ENCODE peak calls at places on chromosomes 3 and 15, in seven cellular contexts. One of them, this sample, is unnamed.

GRCh38 chr3:127614928-127615592 is 13.9 kb upstream of the PODXL2 start:
- DNase-seq in activated CD4-positive, alpha-beta T cell treated with anti-CD3 and anti-CD28 coated beads for 4 hours: no peak
- DNase-seq in T follicular helper cell: no peak
- DNase-seq in kidney glomerular epithelial cell: no peak
- DNase-seq in T-helper 22 cell: no peak
- DNase-seq in stimulated activated CD8-positive, alpha-beta memory T cell treated with anti-CD3 and anti-CD28 coated beads, Interleukin-15, amount 100 ng/mL, for 1 hour: no peak
- DNase-seq in NCI-H345: no peak
- DNase-seq in this sample: no peak

GRCh38 chr3:93988764-93989163 is 8.8 kb downstream of the ARL13B start:
- DNase-seq in activated CD4-positive, alpha-beta T cell treated with anti-CD3 and anti-CD28 coated beads for 4 hours: no peak
- DNase-seq in T follicular helper cell: no peak
- DNase-seq in kidney glomerular epithelial cell: no peak
- DNase-seq in T-helper 22 cell: no peak
- DNase-seq in stimulated activated CD8-positive, alpha-beta memory T cell treated with anti-CD3 and anti-CD28 coated beads, Interleukin-15, amount 100 ng/mL, for 1 hour: no peak
- DNase-seq in NCI-H345: no peak
- DNase-seq in this sample: no peak

GRCh38 chr15:78419331-78419730 is 18.7 kb upstream of the IREB2 start:
- DNase-seq in activated CD4-positive, alpha-beta T cell treated with anti-CD3 and anti-CD28 coated beads for 4 hours: no peak
- DNase-seq in T follicular helper cell: no peak
- DNase-seq in kidney glomerular epithelial cell: no peak
- DNase-seq in T-helper 22 cell: no peak
- DNase-seq in stimulated activated CD8-positive, alpha-beta memory T cell treated with anti-CD3 and anti-CD28 coated beads, Interleukin-15, amount 100 ng/mL, for 1 hour: no peak
- DNase-seq in NCI-H345: no peak
- DNase-seq in this sample: no peak

GRCh38 chr3:147361671-147362420 is 44.5 kb downstream of the ZIC4 start:
- DNase-seq in activated CD4-positive, alpha-beta T cell treated with anti-CD3 and anti-CD28 coated beads for 4 hours: peak; percentile 3
- DNase-seq in T follicular helper cell: no peak
- DNase-seq in kidney glomerular epithelial cell: no peak
- DNase-seq in T-helper 22 cell: no peak
- DNase-seq in stimulated activated CD8-positive, alpha-beta memory T cell treated with anti-CD3 and anti-CD28 coated beads, Interleukin-15, amount 100 ng/mL, for 1 hour: no peak
- DNase-seq in NCI-H345: no peak
- DNase-seq in this sample: peak; percentile 52

GRCh38 chr3:8095724-8096123 is 405.9 kb upstream of the LMCD1 start:
- DNase-seq in activated CD4-positive, alpha-beta T cell treated with anti-CD3 and anti-CD28 coated beads for 4 hours: no peak
- DNase-seq in T follicular helper cell: no peak
- DNase-seq in kidney glomerular epithelial cell: no peak
- DNase-seq in T-helper 22 cell: no peak
- DNase-seq in stimulated activated CD8-positive, alpha-beta memory T cell treated with anti-CD3 and anti-CD28 coated beads, Interleukin-15, amount 100 ng/mL, for 1 hour: no peak
- DNase-seq in NCI-H345: no peak
- DNase-seq in this sample: no peak

GRCh38 chr15:52021128-52021671 is 2.2 kb downstream of the MAPK6 start:
- DNase-seq in activated CD4-positive, alpha-beta T cell treated with anti-CD3 and anti-CD28 coated beads for 4 hours: peak; percentile 72
- DNase-seq in T follicular helper cell: peak; percentile 47
- DNase-seq in kidney glomerular epithelial cell: peak; percentile 57
- DNase-seq in T-helper 22 cell: peak; percentile 62
- DNase-seq in stimulated activated CD8-positive, alpha-beta memory T cell treated with anti-CD3 and anti-CD28 coated beads, Interleukin-15, amount 100 ng/mL, for 1 hour: peak; percentile 37
- DNase-seq in NCI-H345: peak; percentile 1
- DNase-seq in this sample: no peak

GRCh38 chr3:48194446-48195071 is 6.3 kb upstream of the CDC25A start:
- DNase-seq in activated CD4-positive, alpha-beta T cell treated with anti-CD3 and anti-CD28 coated beads for 4 hours: no peak
- DNase-seq in T follicular helper cell: no peak
- DNase-seq in kidney glomerular epithelial cell: peak; percentile 53
- DNase-seq in T-helper 22 cell: no peak
- DNase-seq in stimulated activated CD8-positive, alpha-beta memory T cell treated with anti-CD3 and anti-CD28 coated beads, Interleukin-15, amount 100 ng/mL, for 1 hour: no peak
- DNase-seq in NCI-H345: peak; percentile 46
- DNase-seq in this sample: peak; percentile 39

GRCh38 chr15:77069521-77070121 is 1.3 kb downstream of the TSPAN3 start:
- DNase-seq in activated CD4-positive, alpha-beta T cell treated with anti-CD3 and anti-CD28 coated beads for 4 hours: no peak
- DNase-seq in T follicular helper cell: no peak
- DNase-seq in kidney glomerular epithelial cell: peak; percentile 16
- DNase-seq in T-helper 22 cell: no peak
- DNase-seq in stimulated activated CD8-positive, alpha-beta memory T cell treated with anti-CD3 and anti-CD28 coated beads, Interleukin-15, amount 100 ng/mL, for 1 hour: no peak
- DNase-seq in NCI-H345: no peak
- DNase-seq in this sample: no peak

GRCh38 chr15:74180689-74181602 is 7.4 kb downstream of the ISLR start:
- DNase-seq in activated CD4-positive, alpha-beta T cell treated with anti-CD3 and anti-CD28 coated beads for 4 hours: no peak
- DNase-seq in T follicular helper cell: no peak
- DNase-seq in kidney glomerular epithelial cell: no peak
- DNase-seq in T-helper 22 cell: no peak
- DNase-seq in stimulated activated CD8-positive, alpha-beta memory T cell treated with anti-CD3 and anti-CD28 coated beads, Interleukin-15, amount 100 ng/mL, for 1 hour: no peak
- DNase-seq in NCI-H345: no peak
- DNase-seq in this sample: no peak

GRCh38 chr15:51186121-51186795 is 91.6 kb upstream of the TNFAIP8L3 start:
- DNase-seq in activated CD4-positive, alpha-beta T cell treated with anti-CD3 and anti-CD28 coated beads for 4 hours: no peak
- DNase-seq in T follicular helper cell: no peak
- DNase-seq in kidney glomerular epithelial cell: no peak
- DNase-seq in T-helper 22 cell: no peak
- DNase-seq in stimulated activated CD8-positive, alpha-beta memory T cell treated with anti-CD3 and anti-CD28 coated beads, Interleukin-15, amount 100 ng/mL, for 1 hour: no peak
- DNase-seq in NCI-H345: no peak
- DNase-seq in this sample: no peak

GRCh38 chr3:124885466-124886167 is 1.5 kb downstream of the ITGB5 start:
- DNase-seq in activated CD4-positive, alpha-beta T cell treated with anti-CD3 and anti-CD28 coated beads for 4 hours: no peak
- DNase-seq in T follicular helper cell: no peak
- DNase-seq in kidney glomerular epithelial cell: peak; percentile 47
- DNase-seq in T-helper 22 cell: no peak
- DNase-seq in stimulated activated CD8-positive, alpha-beta memory T cell treated with anti-CD3 and anti-CD28 coated beads, Interleukin-15, amount 100 ng/mL, for 1 hour: no peak
- DNase-seq in NCI-H345: no peak
- DNase-seq in this sample: no peak

GRCh38 chr3:183410280-183410679 is 18.1 kb downstream of the MCF2L2 start:
- DNase-seq in activated CD4-positive, alpha-beta T cell treated with anti-CD3 and anti-CD28 coated beads for 4 hours: no peak
- DNase-seq in T follicular helper cell: no peak
- DNase-seq in kidney glomerular epithelial cell: no peak
- DNase-seq in T-helper 22 cell: no peak
- DNase-seq in stimulated activated CD8-positive, alpha-beta memory T cell treated with anti-CD3 and anti-CD28 coated beads, Interleukin-15, amount 100 ng/mL, for 1 hour: no peak
- DNase-seq in NCI-H345: no peak
- DNase-seq in this sample: no peak

GRCh38 chr3:110789315-110789714 is 282.3 kb upstream of the NECTIN3 start:
- DNase-seq in activated CD4-positive, alpha-beta T cell treated with anti-CD3 and anti-CD28 coated beads for 4 hours: no peak
- DNase-seq in T follicular helper cell: no peak
- DNase-seq in kidney glomerular epithelial cell: no peak
- DNase-seq in T-helper 22 cell: no peak
- DNase-seq in stimulated activated CD8-positive, alpha-beta memory T cell treated with anti-CD3 and anti-CD28 coated beads, Interleukin-15, amount 100 ng/mL, for 1 hour: no peak
- DNase-seq in NCI-H345: no peak
- DNase-seq in this sample: no peak

GRCh38 chr3:108055931-108056330 is 34.9 kb downstream of the CD47 start:
- DNase-seq in activated CD4-positive, alpha-beta T cell treated with anti-CD3 and anti-CD28 coated beads for 4 hours: no peak
- DNase-seq in T follicular helper cell: no peak
- DNase-seq in kidney glomerular epithelial cell: no peak
- DNase-seq in T-helper 22 cell: no peak
- DNase-seq in stimulated activated CD8-positive, alpha-beta memory T cell treated with anti-CD3 and anti-CD28 coated beads, Interleukin-15, amount 100 ng/mL, for 1 hour: no peak
- DNase-seq in NCI-H345: no peak
- DNase-seq in this sample: no peak

GRCh38 chr3:190718691-190719090 is 143.8 kb downstream of the GMNC start:
- DNase-seq in activated CD4-positive, alpha-beta T cell treated with anti-CD3 and anti-CD28 coated beads for 4 hours: no peak
- DNase-seq in T follicular helper cell: no peak
- DNase-seq in kidney glomerular epithelial cell: peak; percentile 63
- DNase-seq in T-helper 22 cell: no peak
- DNase-seq in stimulated activated CD8-positive, alpha-beta memory T cell treated with anti-CD3 and anti-CD28 coated beads, Interleukin-15, amount 100 ng/mL, for 1 hour: no peak
- DNase-seq in NCI-H345: no peak
- DNase-seq in this sample: no peak

GRCh38 chr3:79767953-79768282 is at the start of gene ROBO1:
- DNase-seq in activated CD4-positive, alpha-beta T cell treated with anti-CD3 and anti-CD28 coated beads for 4 hours: no peak
- DNase-seq in T follicular helper cell: no peak
- DNase-seq in kidney glomerular epithelial cell: no peak
- DNase-seq in T-helper 22 cell: no peak
- DNase-seq in stimulated activated CD8-positive, alpha-beta memory T cell treated with anti-CD3 and anti-CD28 coated beads, Interleukin-15, amount 100 ng/mL, for 1 hour: no peak
- DNase-seq in NCI-H345: no peak
- DNase-seq in this sample: no peak

GRCh38 chr3:131973731-131974130 is 61.1 kb downstream of the CPNE4 start:
- DNase-seq in activated CD4-positive, alpha-beta T cell treated with anti-CD3 and anti-CD28 coated beads for 4 hours: no peak
- DNase-seq in T follicular helper cell: no peak
- DNase-seq in kidney glomerular epithelial cell: no peak
- DNase-seq in T-helper 22 cell: no peak
- DNase-seq in stimulated activated CD8-positive, alpha-beta memory T cell treated with anti-CD3 and anti-CD28 coated beads, Interleukin-15, amount 100 ng/mL, for 1 hour: no peak
- DNase-seq in NCI-H345: no peak
- DNase-seq in this sample: no peak

GRCh38 chr15:41575282-41575681 is 16.3 kb downstream of the TYRO3 start:
- DNase-seq in activated CD4-positive, alpha-beta T cell treated with anti-CD3 and anti-CD28 coated beads for 4 hours: no peak
- DNase-seq in T follicular helper cell: no peak
- DNase-seq in kidney glomerular epithelial cell: no peak
- DNase-seq in T-helper 22 cell: no peak
- DNase-seq in stimulated activated CD8-positive, alpha-beta memory T cell treated with anti-CD3 and anti-CD28 coated beads, Interleukin-15, amount 100 ng/mL, for 1 hour: no peak
- DNase-seq in NCI-H345: no peak
- DNase-seq in this sample: no peak

GRCh38 chr3:12117473-12117872 is 41.2 kb downstream of the TIMP4 start:
- DNase-seq in activated CD4-positive, alpha-beta T cell treated with anti-CD3 and anti-CD28 coated beads for 4 hours: no peak
- DNase-seq in T follicular helper cell: no peak
- DNase-seq in kidney glomerular epithelial cell: no peak
- DNase-seq in T-helper 22 cell: no peak
- DNase-seq in stimulated activated CD8-positive, alpha-beta memory T cell treated with anti-CD3 and anti-CD28 coated beads, Interleukin-15, amount 100 ng/mL, for 1 hour: no peak
- DNase-seq in NCI-H345: no peak
- DNase-seq in this sample: no peak

GRCh38 chr3:48563382-48563918 is at the start of gene UCN2:
- DNase-seq in activated CD4-positive, alpha-beta T cell treated with anti-CD3 and anti-CD28 coated beads for 4 hours: no peak
- DNase-seq in T follicular helper cell: no peak
- DNase-seq in kidney glomerular epithelial cell: no peak
- DNase-seq in T-helper 22 cell: no peak
- DNase-seq in stimulated activated CD8-positive, alpha-beta memory T cell treated with anti-CD3 and anti-CD28 coated beads, Interleukin-15, amount 100 ng/mL, for 1 hour: no peak
- DNase-seq in NCI-H345: no peak
- DNase-seq in this sample: no peak

GRCh38 chr15:57218826-57219576 is 157.3 kb upstream of the CGNL1 start:
- DNase-seq in activated CD4-positive, alpha-beta T cell treated with anti-CD3 and anti-CD28 coated beads for 4 hours: no peak
- DNase-seq in T follicular helper cell: no peak
- DNase-seq in kidney glomerular epithelial cell: no peak
- DNase-seq in T-helper 22 cell: no peak
- DNase-seq in stimulated activated CD8-positive, alpha-beta memory T cell treated with anti-CD3 and anti-CD28 coated beads, Interleukin-15, amount 100 ng/mL, for 1 hour: no peak
- DNase-seq in NCI-H345: peak; percentile 88
- DNase-seq in this sample: peak; percentile 85

GRCh38 chr3:129624347-129625070 is 18.0 kb upstream of the PLXND1 start:
- DNase-seq in activated CD4-positive, alpha-beta T cell treated with anti-CD3 and anti-CD28 coated beads for 4 hours: no peak
- DNase-seq in T follicular helper cell: no peak
- DNase-seq in kidney glomerular epithelial cell: no peak
- DNase-seq in T-helper 22 cell: no peak
- DNase-seq in stimulated activated CD8-positive, alpha-beta memory T cell treated with anti-CD3 and anti-CD28 coated beads, Interleukin-15, amount 100 ng/mL, for 1 hour: no peak
- DNase-seq in NCI-H345: no peak
- DNase-seq in this sample: no peak

GRCh38 chr15:58380280-58380945 is 51.4 kb upstream of the LIPC start:
- DNase-seq in activated CD4-positive, alpha-beta T cell treated with anti-CD3 and anti-CD28 coated beads for 4 hours: no peak
- DNase-seq in T follicular helper cell: no peak
- DNase-seq in kidney glomerular epithelial cell: no peak
- DNase-seq in T-helper 22 cell: no peak
- DNase-seq in stimulated activated CD8-positive, alpha-beta memory T cell treated with anti-CD3 and anti-CD28 coated beads, Interleukin-15, amount 100 ng/mL, for 1 hour: no peak
- DNase-seq in NCI-H345: no peak
- DNase-seq in this sample: no peak

GRCh38 chr15:33584797-33585196 is 274.0 kb downstream of the RYR3 start:
- DNase-seq in activated CD4-positive, alpha-beta T cell treated with anti-CD3 and anti-CD28 coated beads for 4 hours: no peak
- DNase-seq in T follicular helper cell: no peak
- DNase-seq in kidney glomerular epithelial cell: peak; percentile 46
- DNase-seq in T-helper 22 cell: no peak
- DNase-seq in stimulated activated CD8-positive, alpha-beta memory T cell treated with anti-CD3 and anti-CD28 coated beads, Interleukin-15, amount 100 ng/mL, for 1 hour: no peak
- DNase-seq in NCI-H345: no peak
- DNase-seq in this sample: no peak

GRCh38 chr3:4417449-4417848 is 49.6 kb downstream of the SUMF1 start:
- DNase-seq in activated CD4-positive, alpha-beta T cell treated with anti-CD3 and anti-CD28 coated beads for 4 hours: no peak
- DNase-seq in T follicular helper cell: no peak
- DNase-seq in kidney glomerular epithelial cell: no peak
- DNase-seq in T-helper 22 cell: no peak
- DNase-seq in stimulated activated CD8-positive, alpha-beta memory T cell treated with anti-CD3 and anti-CD28 coated beads, Interleukin-15, amount 100 ng/mL, for 1 hour: no peak
- DNase-seq in NCI-H345: no peak
- DNase-seq in this sample: no peak

GRCh38 chr15:28021281-28022039 is 77.7 kb downstream of the OCA2 start:
- DNase-seq in activated CD4-positive, alpha-beta T cell treated with anti-CD3 and anti-CD28 coated beads for 4 hours: no peak
- DNase-seq in T follicular helper cell: no peak
- DNase-seq in kidney glomerular epithelial cell: peak; percentile 98
- DNase-seq in T-helper 22 cell: no peak
- DNase-seq in stimulated activated CD8-positive, alpha-beta memory T cell treated with anti-CD3 and anti-CD28 coated beads, Interleukin-15, amount 100 ng/mL, for 1 hour: no peak
- DNase-seq in NCI-H345: peak; percentile 96
- DNase-seq in this sample: peak; percentile 86

GRCh38 chr3:73623996-73624362 is 762 bp downstream of the PDZRN3 start:
- DNase-seq in activated CD4-positive, alpha-beta T cell treated with anti-CD3 and anti-CD28 coated beads for 4 hours: no peak
- DNase-seq in T follicular helper cell: no peak
- DNase-seq in kidney glomerular epithelial cell: no peak
- DNase-seq in T-helper 22 cell: no peak
- DNase-seq in stimulated activated CD8-positive, alpha-beta memory T cell treated with anti-CD3 and anti-CD28 coated beads, Interleukin-15, amount 100 ng/mL, for 1 hour: no peak
- DNase-seq in NCI-H345: peak; percentile 37
- DNase-seq in this sample: no peak

GRCh38 chr3:125010393-125010792 is 45.4 kb downstream of the HEG1 start:
- DNase-seq in activated CD4-positive, alpha-beta T cell treated with anti-CD3 and anti-CD28 coated beads for 4 hours: no peak
- DNase-seq in T follicular helper cell: no peak
- DNase-seq in kidney glomerular epithelial cell: no peak
- DNase-seq in T-helper 22 cell: no peak
- DNase-seq in stimulated activated CD8-positive, alpha-beta memory T cell treated with anti-CD3 and anti-CD28 coated beads, Interleukin-15, amount 100 ng/mL, for 1 hour: no peak
- DNase-seq in NCI-H345: no peak
- DNase-seq in this sample: no peak

GRCh38 chr15:59232476-59232875 is 25.8 kb downstream of the LDHAL6B start:
- DNase-seq in activated CD4-positive, alpha-beta T cell treated with anti-CD3 and anti-CD28 coated beads for 4 hours: no peak
- DNase-seq in T follicular helper cell: no peak
- DNase-seq in kidney glomerular epithelial cell: peak; percentile 94
- DNase-seq in T-helper 22 cell: no peak
- DNase-seq in stimulated activated CD8-positive, alpha-beta memory T cell treated with anti-CD3 and anti-CD28 coated beads, Interleukin-15, amount 100 ng/mL, for 1 hour: no peak
- DNase-seq in NCI-H345: no peak
- DNase-seq in this sample: no peak

GRCh38 chr15:38867556-38867955 is 302.9 kb upstream of the RASGRP1 start:
- DNase-seq in activated CD4-positive, alpha-beta T cell treated with anti-CD3 and anti-CD28 coated beads for 4 hours: no peak
- DNase-seq in T follicular helper cell: no peak
- DNase-seq in kidney glomerular epithelial cell: no peak
- DNase-seq in T-helper 22 cell: no peak
- DNase-seq in stimulated activated CD8-positive, alpha-beta memory T cell treated with anti-CD3 and anti-CD28 coated beads, Interleukin-15, amount 100 ng/mL, for 1 hour: no peak
- DNase-seq in NCI-H345: no peak
- DNase-seq in this sample: no peak

GRCh38 chr3:140467916-140468315 is 209.9 kb upstream of the TRIM42 start:
- DNase-seq in activated CD4-positive, alpha-beta T cell treated with anti-CD3 and anti-CD28 coated beads for 4 hours: no peak
- DNase-seq in T follicular helper cell: no peak
- DNase-seq in kidney glomerular epithelial cell: no peak
- DNase-seq in T-helper 22 cell: no peak
- DNase-seq in stimulated activated CD8-positive, alpha-beta memory T cell treated with anti-CD3 and anti-CD28 coated beads, Interleukin-15, amount 100 ng/mL, for 1 hour: no peak
- DNase-seq in NCI-H345: no peak
- DNase-seq in this sample: no peak

This sample was measured in NCI-H748 treated with DMSO at 0.1 percent for 48 hours.